ENCODE peak calls at places on chromosome 7, in seven cellular contexts. M is epithelial cell of proximal tubule; T is CD8-positive, alpha-beta T cell; C is cardiac muscle cell; N is heart right ventricle; B is Calu3; Y is SK-N-SH. E is an unnamed sample.

GRCh38 chr7:138316421-138317043 is 143.5 kb upstream of the TRIM24 start:
- DNase-seq in C (no peak), M (peak), Y (no peak), T (no peak), N (no peak), B (no peak), E (peak)

GRCh38 chr7:152521420-152522337 is 85.9 kb upstream of the KMT2C start:
- DNase-seq in C (no peak), M (no peak), Y (no peak), T (no peak), B (no peak), N (no peak), E (no peak)

GRCh38 chr7:149254181-149254858 is 7.7 kb upstream of the ZNF783 start:
- DNase-seq in M (no peak), N (no peak), B (no peak), Y (no peak), T (no peak), C (no peak), E (no peak)

GRCh38 chr7:47000561-47000960 is 581.4 kb downstream of the TNS3 start:
- DNase-seq in N (no peak), T (no peak), M (no peak), Y (no peak), B (no peak), C (no peak), E (no peak)

GRCh38 chr7:97844036-97844435 is 28.2 kb downstream of the ASNS start:
- DNase-seq in T (no peak), M (no peak), Y (peak), N (no peak), B (no peak), C (no peak), E (no peak)

GRCh38 chr7:67875558-67875957 is 878.9 kb downstream of the TYW1 start:
- DNase-seq in C (no peak), Y (no peak), B (no peak), M (no peak), N (no peak), T (no peak), E (no peak)

GRCh38 chr7:19772858-19773337 is 519 bp downstream of the TMEM196 start:
- DNase-seq in C (peak), T (no peak), M (no peak), N (peak), Y (peak), B (peak), E (no peak)

GRCh38 chr7:55423891-55424290 is 58.8 kb downstream of the LANCL2 start:
- DNase-seq in C (no peak), N (no peak), T (no peak), M (no peak), B (no peak), Y (no peak), E (no peak)

GRCh38 chr7:151278949-151279348 is 30.5 kb upstream of the SMARCD3 start:
- DNase-seq in T (no peak), B (no peak), C (no peak), N (no peak), Y (no peak), M (no peak), E (no peak)

GRCh38 chr7:94823952-94824351 is 83.4 kb upstream of the PPP1R9A start:
- DNase-seq in M (peak), T (no peak), Y (no peak), C (peak), B (peak), N (no peak), E (peak)

GRCh38 chr7:127514499-127514898 is 70.9 kb downstream of the GCC1 start:
- DNase-seq in B (peak), Y (peak), N (no peak), C (peak), T (no peak), M (no peak), E (no peak)

GRCh38 chr7:38671901-38672559 is 40.9 kb upstream of the AMPH start:
- DNase-seq in C (no peak), M (no peak), N (no peak), B (no peak), T (no peak), Y (no peak), E (no peak)

GRCh38 chr7:3043544-3044395 is at the start of gene CARD11:
- DNase-seq in N (no peak), M (no peak), C (peak), T (peak), B (peak), Y (peak), E (no peak)

GRCh38 chr7:119578116-119578515 is 694.9 kb upstream of the KCND2 start:
- DNase-seq in C (no peak), B (no peak), N (no peak), T (no peak), Y (no peak), M (no peak), E (no peak)

GRCh38 chr7:119572541-119572940 is 700.4 kb upstream of the KCND2 start:
- DNase-seq in N (no peak), Y (no peak), T (no peak), M (no peak), C (no peak), B (no peak), E (no peak)

GRCh38 chr7:119572132-119572531 is 700.8 kb upstream of the KCND2 start:
- DNase-seq in Y (no peak), T (no peak), M (no peak), B (no peak), N (peak), C (no peak), E (no peak)
- TF ChIP-seq CTCF in Y (no peak), T (no peak), M (no peak), B (no peak), N (no peak), C (no peak), E (no peak)

DNA sequence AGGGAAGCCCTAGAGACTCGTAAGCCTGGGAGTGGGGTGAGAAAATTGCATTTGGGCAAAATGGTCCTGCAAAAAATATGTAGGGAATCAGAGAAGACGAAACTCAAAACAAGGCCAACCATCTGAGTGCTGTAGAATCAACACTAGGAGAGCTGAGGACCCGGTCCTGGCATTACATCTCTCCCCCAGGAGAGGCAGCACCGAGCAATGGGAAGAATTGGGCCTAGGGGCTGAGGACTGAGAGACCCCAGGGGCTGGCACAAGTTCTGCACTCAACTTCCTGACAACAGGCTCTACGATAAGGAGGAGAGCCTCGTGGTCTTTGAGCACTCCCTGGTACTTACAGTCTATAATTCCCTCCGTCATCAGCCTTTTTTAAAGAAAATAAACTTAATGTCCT is 47.6 kb downstream of the BPGM start:
- DNase-seq in M (no peak), B (no peak), Y (peak), T (no peak), C (no peak), N (no peak), E (no peak)
- TF ChIP-seq CTCF in M (peak), B (peak), Y (peak), T (no peak), C (peak), N (no peak), E (peak)

DNA sequence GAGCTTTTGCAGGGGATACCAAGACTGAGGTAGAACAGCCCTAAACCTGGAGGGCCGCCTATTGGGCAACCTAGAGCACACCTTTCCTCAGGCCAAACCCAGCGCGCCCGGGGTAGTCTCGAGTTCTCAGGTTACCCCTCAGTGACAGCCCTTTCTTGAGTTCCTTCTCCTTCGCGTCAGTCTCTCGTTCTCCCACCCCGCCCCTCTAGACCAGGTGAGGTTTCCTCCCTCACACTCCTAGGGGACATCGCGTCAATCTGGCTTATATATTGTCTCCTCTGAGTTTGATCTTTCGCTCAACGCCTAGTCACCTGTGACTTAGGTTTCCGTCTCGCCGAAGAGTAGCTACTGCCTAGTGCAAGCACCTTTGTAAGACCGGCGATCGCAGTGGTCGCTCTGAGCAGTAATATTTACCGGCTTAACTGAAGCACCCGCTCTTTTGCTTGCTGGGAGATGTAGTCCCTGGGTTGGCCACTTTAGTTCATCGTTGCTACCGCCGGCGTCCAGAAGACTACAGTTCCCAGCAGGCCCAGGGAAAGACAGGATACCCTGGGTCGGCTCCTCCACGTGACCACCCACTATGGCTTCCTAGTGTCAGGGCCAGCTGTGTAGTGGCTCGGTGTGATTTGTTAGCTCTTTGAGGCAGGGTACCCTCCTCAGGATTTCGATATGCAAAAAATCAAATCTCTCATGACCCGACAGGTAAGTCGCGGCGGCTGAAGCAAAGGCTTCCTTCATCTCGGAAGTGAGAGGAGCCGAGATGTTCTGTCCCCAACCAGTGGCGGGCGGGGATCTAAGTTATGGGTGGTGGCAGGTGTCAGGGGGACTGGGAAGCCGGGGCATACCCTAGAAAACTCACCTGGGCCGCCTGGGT is at the start of gene VPS50:
- DNase-seq in N (peak), T (peak), M (peak), B (peak), Y (peak), C (peak), E (peak)
- TF ChIP-seq CTCF in N (no peak), T (no peak), M (no peak), B (no peak), Y (peak), C (no peak), E (no peak)

DNA sequence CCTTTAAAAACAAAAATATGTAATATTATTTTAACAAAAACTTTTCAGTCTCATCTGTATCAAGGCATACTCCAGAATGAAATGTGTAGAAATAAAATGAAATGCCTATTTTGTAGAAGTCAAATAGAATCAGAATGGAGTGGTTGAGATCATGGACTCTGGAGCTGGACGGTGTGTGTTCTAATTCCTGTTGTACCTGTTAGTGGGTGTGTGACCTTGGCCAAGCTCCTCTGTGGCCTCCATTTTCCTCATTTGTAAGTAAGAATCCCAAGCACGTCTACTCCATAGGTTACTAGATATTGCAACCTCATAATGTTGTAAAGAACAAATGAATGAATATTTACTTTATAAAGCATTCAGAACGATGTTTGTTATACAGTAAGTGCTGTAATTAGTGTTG is 74.9 kb downstream of the HDAC9 start:
- DNase-seq in N (no peak), Y (no peak), C (no peak), B (no peak), T (no peak), M (no peak), E (no peak)
- TF ChIP-seq CTCF in N (no peak), Y (no peak), C (no peak), B (no peak), T (no peak), M (no peak), E (no peak)

GRCh38 chr7:14698239-14698638 is 204.3 kb downstream of the DGKB start:
- DNase-seq in N (no peak), C (peak), M (no peak), B (no peak), Y (no peak), T (no peak), E (no peak)
- TF ChIP-seq CTCF in N (no peak), C (peak), M (peak), B (peak), Y (peak), T (no peak), E (no peak)

GRCh38 chr7:79241288-79242055 is 212.0 kb downstream of the MAGI2 start:
- DNase-seq in M (peak), Y (no peak), C (peak), B (no peak), N (no peak), T (no peak), E (peak)

GRCh38 chr7:79244482-79244881 is 209.0 kb downstream of the MAGI2 start:
- DNase-seq in B (no peak), M (no peak), T (no peak), Y (no peak), N (no peak), C (no peak), E (no peak)

GRCh38 chr7:79240413-79240812 is 213.1 kb downstream of the MAGI2 start:
- DNase-seq in M (no peak), T (no peak), C (no peak), N (no peak), Y (no peak), B (no peak), E (no peak)

GRCh38 chr7:79245623-79246249 is 207.7 kb downstream of the MAGI2 start:
- DNase-seq in B (no peak), C (peak), M (no peak), Y (no peak), N (no peak), T (no peak), E (no peak)
- TF ChIP-seq CTCF in B (no peak), C (no peak), M (no peak), Y (no peak), N (no peak), T (no peak), E (no peak)

DNA sequence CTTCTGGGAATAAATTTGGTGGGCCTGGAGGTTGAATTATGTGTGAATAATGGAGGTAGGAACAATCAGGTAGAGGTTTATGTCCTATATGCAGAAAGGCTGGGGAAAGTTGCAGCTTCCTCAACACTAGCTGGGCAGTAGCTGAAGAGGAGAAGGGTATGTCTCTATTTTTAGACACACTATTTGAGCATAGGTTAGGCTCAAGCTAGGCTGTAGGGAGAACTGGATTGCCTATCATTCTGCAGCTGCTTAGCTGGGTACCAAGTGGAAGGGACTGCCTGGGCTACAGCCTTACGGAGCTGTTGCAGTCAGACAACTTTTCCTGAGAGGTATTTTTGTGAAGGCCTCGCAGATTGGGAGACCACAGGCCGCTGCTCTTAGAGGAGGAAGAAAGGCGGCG is 67.9 kb downstream of the DENND11 start:
- DNase-seq in N (no peak), C (no peak), M (no peak), Y (no peak), T (no peak), B (no peak), E (no peak)
- TF ChIP-seq CTCF in N (no peak), C (no peak), M (no peak), Y (no peak), T (no peak), B (no peak), E (no peak)

GRCh38 chr7:522938-523289 is 3.3 kb upstream of the PDGFA start:
- DNase-seq in N (no peak), C (no peak), Y (no peak), B (no peak), M (no peak), T (no peak), E (no peak)

GRCh38 chr7:523436-524336 is 4.0 kb upstream of the PDGFA start:
- DNase-seq in M (no peak), Y (no peak), N (peak), T (no peak), B (no peak), C (no peak), E (no peak)

GRCh38 chr7:521221-522070 is 1.8 kb upstream of the PDGFA start:
- DNase-seq in Y (peak), B (peak), M (no peak), C (peak), T (no peak), N (peak), E (no peak)

GRCh38 chr7:520503-521161 is 986 bp upstream of the PDGFA start:
- DNase-seq in Y (no peak), C (peak), M (no peak), N (peak), B (no peak), T (no peak), E (no peak)

DNA sequence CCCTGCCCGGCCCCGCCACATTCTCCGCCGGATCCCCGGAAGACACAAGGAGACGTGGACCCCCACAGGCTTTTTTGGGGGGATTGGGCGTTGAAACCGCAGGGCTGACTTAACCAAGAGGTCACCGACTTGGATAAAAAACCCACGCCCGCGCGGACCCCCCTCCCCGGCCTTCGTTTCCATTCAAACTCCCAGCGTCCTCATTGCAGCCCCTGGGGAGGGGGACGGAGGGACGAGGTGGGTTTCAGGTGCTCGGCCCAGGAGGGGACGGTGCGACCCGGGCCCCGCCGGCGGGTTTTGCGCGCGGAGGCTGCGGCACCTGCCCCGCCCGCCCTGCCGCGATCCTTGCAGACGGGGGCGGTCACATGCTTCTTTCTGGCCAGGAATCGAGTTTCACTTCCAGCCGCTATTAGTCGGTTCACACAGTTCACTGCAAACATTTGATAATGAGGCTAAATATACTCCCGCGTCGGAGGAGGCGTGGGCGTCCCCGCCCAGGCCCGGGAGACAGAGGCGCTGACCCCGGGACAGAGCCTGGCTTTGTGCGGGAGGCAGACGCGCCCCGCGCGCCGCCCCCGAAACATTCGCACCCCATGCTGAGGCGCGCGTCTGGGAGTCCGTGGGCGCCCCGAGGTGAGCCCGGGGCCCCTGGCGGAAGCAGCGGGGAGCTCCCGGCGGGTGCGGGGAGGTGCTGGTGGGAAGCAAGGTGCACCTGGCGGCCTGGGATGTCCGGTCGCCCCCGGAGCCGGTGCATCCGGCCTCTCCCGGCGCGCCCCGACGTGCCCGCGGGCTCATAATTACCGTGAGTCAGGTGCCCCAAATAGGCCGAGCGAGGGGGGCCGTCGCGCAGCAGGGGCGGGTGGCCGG is 2.7 kb upstream of the PDGFA start:
- DNase-seq in M (no peak), B (peak), N (peak), T (no peak), Y (no peak), C (peak), E (no peak)
- TF ChIP-seq CTCF in M (no peak), B (peak), N (no peak), T (no peak), Y (no peak), C (no peak), E (no peak)